ENCODE peak calls at places on chromosome 1, in seven cellular contexts. One of them, this sample, is unnamed.

GRCh38 chr1:199685369-199685768 is 342.1 kb upstream of the NR5A2 start:
- DNase-seq in fibroblast of mammary gland: peak
- DNase-seq in T-cell: no peak
- DNase-seq in hepatocyte: peak
- DNase-seq in aorta: no peak
- DNase-seq in amniotic stem cell: no peak
- DNase-seq in DMS79: no peak
- DNase-seq in this sample: peak

GRCh38 chr1:213989071-213989739 is 1.4 kb downstream of the PROX1 start:
- DNase-seq in DMS79: no peak
- DNase-seq in aorta: no peak
- DNase-seq in hepatocyte: peak
- DNase-seq in fibroblast of mammary gland: no peak
- DNase-seq in T-cell: no peak
- DNase-seq in amniotic stem cell: no peak
- DNase-seq in this sample: no peak

GRCh38 chr1:171699526-171699925 is 42.3 kb downstream of the VAMP4 start:
- DNase-seq in amniotic stem cell: no peak
- DNase-seq in hepatocyte: no peak
- DNase-seq in fibroblast of mammary gland: no peak
- DNase-seq in DMS79: no peak
- DNase-seq in aorta: no peak
- DNase-seq in T-cell: no peak
- DNase-seq in this sample: no peak

GRCh38 chr1:216144661-216145450 is 278.4 kb downstream of the USH2A start:
- DNase-seq in aorta: no peak
- DNase-seq in amniotic stem cell: no peak
- DNase-seq in hepatocyte: peak
- DNase-seq in DMS79: no peak
- DNase-seq in fibroblast of mammary gland: no peak
- DNase-seq in T-cell: no peak
- DNase-seq in this sample: no peak

GRCh38 chr1:8903908-8904650 is 25.6 kb upstream of the ENO1 start:
- DNase-seq in T-cell: no peak
- DNase-seq in aorta: peak
- DNase-seq in DMS79: peak
- DNase-seq in fibroblast of mammary gland: peak
- DNase-seq in hepatocyte: peak
- DNase-seq in amniotic stem cell: peak
- DNase-seq in this sample: peak

GRCh38 chr1:56389813-56390539 is 189.4 kb downstream of the PLPP3 start:
- DNase-seq in fibroblast of mammary gland: no peak
- DNase-seq in aorta: no peak
- DNase-seq in DMS79: no peak
- DNase-seq in T-cell: no peak
- DNase-seq in amniotic stem cell: no peak
- DNase-seq in hepatocyte: no peak
- DNase-seq in this sample: no peak

GRCh38 chr1:29639156-29639736 is 402.9 kb downstream of the PTPRU start:
- DNase-seq in hepatocyte: no peak
- DNase-seq in fibroblast of mammary gland: no peak
- DNase-seq in DMS79: peak
- DNase-seq in T-cell: no peak
- DNase-seq in amniotic stem cell: no peak
- DNase-seq in aorta: no peak
- DNase-seq in this sample: no peak

GRCh38 chr1:23100074-23100748 is 68.4 kb downstream of the LUZP1 start:
- DNase-seq in T-cell: peak
- DNase-seq in amniotic stem cell: no peak
- DNase-seq in DMS79: no peak
- DNase-seq in fibroblast of mammary gland: peak
- DNase-seq in aorta: peak
- DNase-seq in hepatocyte: peak
- DNase-seq in this sample: peak

GRCh38 chr1:53470155-53470554 is 11.0 kb downstream of the DMRTB1 start:
- DNase-seq in fibroblast of mammary gland: peak
- DNase-seq in T-cell: no peak
- DNase-seq in amniotic stem cell: no peak
- DNase-seq in hepatocyte: peak
- DNase-seq in aorta: peak
- DNase-seq in DMS79: no peak
- DNase-seq in this sample: peak

GRCh38 chr1:48470506-48470905 is 1.5 kb downstream of the SPATA6 start:
- DNase-seq in amniotic stem cell: no peak
- DNase-seq in T-cell: no peak
- DNase-seq in DMS79: peak
- DNase-seq in fibroblast of mammary gland: peak
- DNase-seq in hepatocyte: no peak
- DNase-seq in aorta: peak
- DNase-seq in this sample: no peak

This sample was measured in retinal pigment epithelial cell.